ENCODE peak calls at places on chromosomes 3 and 15, in six cellular contexts. G is astrocyte of the spinal cord, A is lower leg skin, X is HepG2, C is astrocyte, E is GM13976. D is an unnamed sample.

GRCh38 chr15:88652456-88653199 is 13.8 kb downstream of the ISG20 start:
- DNase-seq in A (no peak), C (no peak), E (no peak), G (no peak), X (no peak), D (no peak)

GRCh38 chr15:70178335-70179084 is 80.8 kb upstream of the TLE3 start:
- DNase-seq in X (no peak), A (no peak), C (no peak), G (no peak), E (no peak), D (no peak)

GRCh38 chr3:172201990-172202318 is 162.6 kb downstream of the FNDC3B start:
- DNase-seq in C (peak), A (no peak), X (no peak), E (no peak), G (peak), D (no peak)

GRCh38 chr3:39870706-39871105 is 61.3 kb downstream of the MYRIP start:
- DNase-seq in G (no peak), X (no peak), C (no peak), E (no peak), A (no peak), D (no peak)

GRCh38 chr3:16884748-16885587 is at the start of gene PLCL2:
- DNase-seq in C (no peak), A (no peak), E (peak), X (no peak), G (peak), D (peak)

GRCh38 chr15:90581771-90582471 is 52.2 kb downstream of the CRTC3 start:
- DNase-seq in G (no peak), E (no peak), C (no peak), X (no peak), A (no peak), D (peak)

GRCh38 chr15:27210176-27210575 is 239.2 kb downstream of the GABRG3 start:
- DNase-seq in G (no peak), E (no peak), C (peak), A (no peak), X (no peak), D (no peak)

GRCh38 chr3:44363591-44363990 is 25.0 kb downstream of the TCAIM start:
- DNase-seq in A (no peak), E (no peak), X (peak), C (no peak), G (no peak), D (no peak)

GRCh38 chr3:72487078-72487765 is 361.0 kb downstream of the SHQ1 start:
- DNase-seq in E (peak), A (peak), X (peak), C (peak), G (peak), D (peak)

GRCh38 chr3:4805662-4806061 is 173.6 kb upstream of the BHLHE40 start:
- DNase-seq in A (no peak), E (no peak), G (no peak), C (no peak), X (no peak), D (peak)

GRCh38 chr3:138459619-138460535 is 25.5 kb downstream of the ESYT3 start:
- DNase-seq in X (no peak), A (no peak), C (no peak), G (no peak), E (no peak), D (no peak)

GRCh38 chr3:134378384-134378783 is 4.1 kb upstream of the AMOTL2 start:
- DNase-seq in X (peak), A (no peak), G (no peak), C (no peak), E (no peak), D (peak)

GRCh38 chr3:4504340-4505261 is 11.5 kb downstream of the ITPR1 start:
- DNase-seq in G (no peak), A (no peak), E (no peak), C (no peak), X (no peak), D (peak)

GRCh38 chr3:133987136-133987535 is 42.6 kb downstream of the SLCO2A1 start:
- DNase-seq in X (no peak), G (no peak), E (no peak), C (no peak), A (no peak), D (no peak)

GRCh38 chr3:47024932-47025331 is 45.5 kb downstream of the NBEAL2 start:
- DNase-seq in G (peak), C (peak), E (no peak), A (no peak), X (no peak), D (no peak)

GRCh38 chr15:67175643-67176071 is 78.8 kb downstream of the AAGAB start:
- DNase-seq in E (peak), C (no peak), G (no peak), A (peak), X (no peak), D (peak)

GRCh38 chr15:59372352-59373211 is at the start of gene MYO1E:
- DNase-seq in A (peak), C (peak), E (peak), G (peak), X (peak), D (peak)

GRCh38 chr3:195154111-195154791 is 116.7 kb downstream of the XXYLT1 start:
- DNase-seq in X (no peak), E (no peak), G (peak), C (peak), A (no peak), D (no peak)

GRCh38 chr3:85589145-85589544 is 630.4 kb downstream of the CADM2 start:
- DNase-seq in C (peak), A (no peak), G (peak), E (no peak), X (no peak), D (no peak)

GRCh38 chr15:85607842-85608241 is 186.9 kb downstream of the KLHL25 start:
- DNase-seq in C (peak), G (peak), A (peak), E (no peak), X (no peak), D (no peak)

GRCh38 chr3:77038468-77038927 is 1.4 kb upstream of the ROBO2 start:
- DNase-seq in A (peak), C (peak), E (peak), G (peak), X (peak), D (peak)

GRCh38 chr15:99343836-99344551 is 92.7 kb downstream of the LRRC28 start:
- DNase-seq in X (no peak), G (no peak), E (peak), C (no peak), A (no peak), D (peak)

GRCh38 chr3:147613710-147614109 is 204.5 kb downstream of the ZIC1 start:
- DNase-seq in E (no peak), A (no peak), C (no peak), G (peak), X (no peak), D (no peak)

GRCh38 chr3:100097919-100098896 is 16.1 kb downstream of the FILIP1L start:
- DNase-seq in E (no peak), G (no peak), X (peak), C (no peak), A (no peak), D (no peak)

GRCh38 chr3:149151843-149152242 is 22.4 kb downstream of the HPS3 start:
- DNase-seq in X (no peak), C (peak), A (no peak), G (peak), E (no peak), D (no peak)

GRCh38 chr15:66601521-66601920 is 35.7 kb upstream of the LCTL start:
- DNase-seq in A (no peak), E (no peak), C (no peak), X (no peak), G (no peak), D (no peak)

GRCh38 chr3:77500711-77501110 is 460.8 kb downstream of the ROBO2 start:
- DNase-seq in X (no peak), E (no peak), A (no peak), G (no peak), C (no peak), D (no peak)

GRCh38 chr3:61005591-61005990 is 245.7 kb downstream of the FHIT start:
- DNase-seq in X (no peak), A (no peak), G (no peak), E (no peak), C (no peak), D (no peak)

DNA sequence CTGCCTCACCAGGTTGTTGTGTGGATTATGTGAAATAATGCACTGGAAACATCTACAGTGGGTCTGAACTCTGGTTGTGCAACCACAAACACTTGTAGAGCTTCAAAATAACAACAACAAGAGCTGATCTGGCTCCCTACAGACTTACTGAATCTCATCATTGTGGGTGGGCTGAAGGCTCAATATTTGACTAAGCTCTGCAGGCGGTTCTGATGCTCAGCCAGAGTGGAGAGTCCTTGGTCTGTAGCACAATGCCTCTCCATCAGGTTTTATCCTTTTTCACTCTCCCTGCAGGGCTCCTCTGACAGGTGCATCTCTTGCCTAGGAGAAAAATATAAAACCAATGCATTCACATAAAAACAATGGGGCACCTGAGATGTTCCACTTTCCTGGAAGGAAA is 456.3 kb upstream of the ONECUT1 start:
- DNase-seq in A (no peak), E (no peak), X (no peak), G (no peak), C (no peak), D (no peak)
- TF ChIP-seq CTCF in A (no peak), E (no peak), X (no peak), G (no peak), C (no peak), D (no peak)

GRCh38 chr3:87088984-87089841 is 98.3 kb upstream of the VGLL3 start:
- DNase-seq in E (peak), A (peak), G (peak), X (no peak), C (peak), D (peak)
- TF ChIP-seq CTCF in E (no peak), A (no peak), G (no peak), X (no peak), C (no peak), D (no peak)

GRCh38 chr3:132722165-132723023 is at the start of gene NPHP3:
- DNase-seq in A (peak), E (peak), G (peak), C (peak), X (peak), D (peak)

GRCh38 chr3:132723024-132723462 is 834 bp upstream of the NPHP3 start:
- DNase-seq in C (peak), E (peak), G (no peak), A (no peak), X (no peak), D (no peak)

GRCh38 chr3:132723551-132723950 is 1.3 kb upstream of the NPHP3 start:
- DNase-seq in A (no peak), G (peak), E (no peak), C (no peak), X (no peak), D (no peak)

GRCh38 chr3:132726341-132726823 is 4.2 kb upstream of the NPHP3 start:
- DNase-seq in G (peak), X (peak), E (peak), C (no peak), A (no peak), D (no peak)

GRCh38 chr3:132721479-132722164 is 587 bp downstream of the NPHP3 start:
- DNase-seq in X (peak), G (peak), A (peak), E (no peak), C (peak), D (peak)
- TF ChIP-seq CTCF in X (no peak), G (no peak), A (no peak), E (no peak), C (no peak), D (no peak)

GRCh38 chr15:42094512-42094963 is at the start of gene PLA2G4D:
- DNase-seq in A (peak), C (no peak), X (no peak), E (no peak), G (no peak), D (no peak)
- TF ChIP-seq CTCF in A (no peak), C (no peak), X (peak), E (no peak), G (no peak), D (no peak)

D was measured in activated CD8-positive, alpha-beta T cell treated with anti-CD3 and anti-CD28 coated beads for 36 hours.